ENCODE peak calls at places on chromosomes 2 and 18, in six cellular contexts. F is occipital lobe, N is neuronal stem cell, L is GF-D8, X is ACHN, Q is psoas muscle. W is an unnamed sample.

GRCh38 chr2:201532686-201533304 is 81.3 kb downstream of the STRADB start:
- DNase-seq in F (no peak), N (no peak), L (no peak), X (peak), Q (no peak), W (no peak)

GRCh38 chr2:2591542-2591940 is 260.5 kb upstream of the MYT1L start:
- DNase-seq in F (no peak), N (no peak), L (no peak), X (no peak), Q (no peak), W (no peak)

GRCh38 chr2:64359892-64360657 is 93.9 kb upstream of the LGALSL start:
- DNase-seq in F (no peak), N (no peak), L (no peak), X (peak), Q (peak), W (peak)

GRCh38 chr2:140639628-140640027 is 1491.2 kb downstream of the LRP1B start:
- DNase-seq in F (no peak), N (no peak), L (no peak), X (no peak), Q (no peak), W (no peak)

GRCh38 chr18:70553245-70553960 is 264.6 kb downstream of the SOCS6 start:
- DNase-seq in F (no peak), N (no peak), L (no peak), X (no peak), Q (no peak), W (no peak)

GRCh38 chr2:127000937-127001336 is 102.2 kb downstream of the TEX51 start:
- DNase-seq in F (no peak), N (no peak), L (no peak), X (no peak), Q (no peak), W (no peak)

GRCh38 chr2:241272722-241273551 is 42.5 kb downstream of the HDLBP start:
- DNase-seq in F (no peak), N (peak), L (no peak), X (peak), Q (peak), W (peak)

GRCh38 chr2:86412007-86412406 is 29.2 kb upstream of the KDM3A start:
- DNase-seq in F (no peak), N (no peak), L (no peak), X (no peak), Q (no peak), W (no peak)

GRCh38 chr2:128237911-128238697 is 80.6 kb downstream of the HS6ST1 start:
- DNase-seq in F (peak), N (no peak), L (no peak), X (no peak), Q (peak), W (no peak)

GRCh38 chr2:96636772-96637171 is 1.3 kb downstream of the KANSL3 start:
- DNase-seq in F (no peak), N (no peak), L (no peak), X (peak), Q (no peak), W (peak)

GRCh38 chr2:20476950-20477349 is 30.1 kb downstream of the RHOB start:
- DNase-seq in F (no peak), N (no peak), L (no peak), X (no peak), Q (peak), W (no peak)

GRCh38 chr2:169276045-169276444 is 86.3 kb downstream of the LRP2 start:
- DNase-seq in F (no peak), N (no peak), L (no peak), X (peak), Q (no peak), W (no peak)

GRCh38 chr18:596288-596881 is 403 bp upstream of the CLUL1 start:
- DNase-seq in F (no peak), N (peak), L (no peak), X (peak), Q (no peak), W (no peak)

GRCh38 chr2:36408198-36408703 is 52.7 kb downstream of the CRIM1 start:
- DNase-seq in F (no peak), N (peak), L (no peak), X (peak), Q (peak), W (peak)

GRCh38 chr2:8656160-8656641 is 25.7 kb upstream of the ID2 start:
- DNase-seq in F (no peak), N (no peak), L (no peak), X (peak), Q (no peak), W (no peak)

GRCh38 chr2:128681351-128681906 is 362.8 kb upstream of the HS6ST1 start:
- DNase-seq in F (no peak), N (no peak), L (no peak), X (no peak), Q (no peak), W (no peak)

GRCh38 chr2:15584767-15585469 is 6.8 kb upstream of the DDX1 start:
- DNase-seq in F (no peak), N (no peak), L (no peak), X (no peak), Q (no peak), W (no peak)

GRCh38 chr2:109216332-109216731 is 87.3 kb downstream of the SH3RF3 start:
- DNase-seq in F (no peak), N (no peak), L (no peak), X (no peak), Q (no peak), W (no peak)

GRCh38 chr2:215071676-215072075 is 66.8 kb downstream of the ABCA12 start:
- DNase-seq in F (no peak), N (no peak), L (no peak), X (no peak), Q (no peak), W (no peak)

W was measured in left ventricle myocardium superior.